ENCODE peak calls at places on chromosome 12, in ten cellular contexts. One of them, this sample, is unnamed.

GRCh38 chr12:23757541-23757962 is 191.9 kb downstream of the SOX5 start:
- DNase-seq in mucosa of descending colon: no peak
- DNase-seq in IMR-90: no peak
- DNase-seq in lower lobe of right lung: no peak
- DNase-seq in GM13977: no peak
- DNase-seq in epithelial cell of esophagus: no peak
- DNase-seq in Calu3: no peak
- DNase-seq in GM13976: no peak
- DNase-seq in fibroblast of mammary gland: no peak
- DNase-seq in left lung: no peak
- DNase-seq in this sample: no peak

GRCh38 chr12:131830335-131831020 is 2.3 kb downstream of the MMP17 start:
- DNase-seq in mucosa of descending colon: peak
- DNase-seq in IMR-90: peak
- DNase-seq in lower lobe of right lung: peak
- DNase-seq in GM13977: peak
- DNase-seq in epithelial cell of esophagus: peak
- DNase-seq in Calu3: peak
- DNase-seq in GM13976: peak
- DNase-seq in fibroblast of mammary gland: peak
- DNase-seq in left lung: peak
- DNase-seq in this sample: peak

GRCh38 chr12:117421068-117421771 is 59.8 kb upstream of the NOS1 start:
- DNase-seq in mucosa of descending colon: no peak
- DNase-seq in IMR-90: no peak
- DNase-seq in lower lobe of right lung: no peak
- DNase-seq in GM13977: no peak
- DNase-seq in epithelial cell of esophagus: no peak
- DNase-seq in Calu3: no peak
- DNase-seq in GM13976: no peak
- DNase-seq in fibroblast of mammary gland: no peak
- DNase-seq in left lung: no peak
- DNase-seq in this sample: no peak

GRCh38 chr12:105414088-105414487 is 83.6 kb downstream of the C12orf75 start:
- DNase-seq in mucosa of descending colon: no peak
- DNase-seq in IMR-90: no peak
- DNase-seq in lower lobe of right lung: no peak
- DNase-seq in GM13977: no peak
- DNase-seq in epithelial cell of esophagus: no peak
- DNase-seq in Calu3: no peak
- DNase-seq in GM13976: no peak
- DNase-seq in fibroblast of mammary gland: no peak
- DNase-seq in left lung: no peak
- DNase-seq in this sample: no peak

GRCh38 chr12:115983226-115983798 is 294.2 kb downstream of the MED13L start:
- DNase-seq in mucosa of descending colon: no peak
- DNase-seq in IMR-90: no peak
- DNase-seq in lower lobe of right lung: no peak
- DNase-seq in GM13977: no peak
- DNase-seq in epithelial cell of esophagus: peak
- DNase-seq in Calu3: peak
- DNase-seq in GM13976: no peak
- DNase-seq in fibroblast of mammary gland: peak
- DNase-seq in left lung: no peak
- DNase-seq in this sample: peak

GRCh38 chr12:92968201-92968813 is 39.2 kb upstream of the EEA1 start:
- DNase-seq in mucosa of descending colon: no peak
- DNase-seq in IMR-90: peak
- DNase-seq in lower lobe of right lung: no peak
- DNase-seq in GM13977: no peak
- DNase-seq in epithelial cell of esophagus: peak
- DNase-seq in Calu3: no peak
- DNase-seq in GM13976: no peak
- DNase-seq in fibroblast of mammary gland: peak
- DNase-seq in left lung: no peak
- DNase-seq in this sample: no peak

GRCh38 chr12:46522141-46522540 is 149.6 kb upstream of the SLC38A2 start:
- DNase-seq in mucosa of descending colon: no peak
- DNase-seq in IMR-90: no peak
- DNase-seq in lower lobe of right lung: no peak
- DNase-seq in GM13977: no peak
- DNase-seq in epithelial cell of esophagus: no peak
- DNase-seq in Calu3: no peak
- DNase-seq in GM13976: no peak
- DNase-seq in fibroblast of mammary gland: peak
- DNase-seq in left lung: no peak
- DNase-seq in this sample: no peak

GRCh38 chr12:50195832-50196231 is 28.7 kb upstream of the CERS5 start:
- DNase-seq in mucosa of descending colon: no peak
- DNase-seq in IMR-90: no peak
- DNase-seq in lower lobe of right lung: no peak
- DNase-seq in GM13977: no peak
- DNase-seq in epithelial cell of esophagus: no peak
- DNase-seq in Calu3: no peak
- DNase-seq in GM13976: no peak
- DNase-seq in fibroblast of mammary gland: no peak
- DNase-seq in left lung: no peak
- DNase-seq in this sample: no peak

GRCh38 chr12:3797649-3798048 is 44.7 kb upstream of the CRACR2A start:
- DNase-seq in mucosa of descending colon: no peak
- DNase-seq in IMR-90: no peak
- DNase-seq in lower lobe of right lung: no peak
- DNase-seq in GM13977: no peak
- DNase-seq in epithelial cell of esophagus: no peak
- DNase-seq in Calu3: peak
- DNase-seq in GM13976: no peak
- DNase-seq in fibroblast of mammary gland: peak
- DNase-seq in left lung: no peak
- DNase-seq in this sample: no peak

GRCh38 chr12:20125259-20125919 is 242.9 kb upstream of the PDE3A start:
- DNase-seq in mucosa of descending colon: no peak
- DNase-seq in IMR-90: no peak
- DNase-seq in lower lobe of right lung: no peak
- DNase-seq in GM13977: no peak
- DNase-seq in epithelial cell of esophagus: no peak
- DNase-seq in Calu3: no peak
- DNase-seq in GM13976: no peak
- DNase-seq in fibroblast of mammary gland: peak
- DNase-seq in left lung: no peak
- DNase-seq in this sample: no peak

GRCh38 chr12:1552978-1553471 is 41.4 kb downstream of the FBXL14 start:
- DNase-seq in mucosa of descending colon: no peak
- DNase-seq in IMR-90: peak
- DNase-seq in lower lobe of right lung: no peak
- DNase-seq in GM13977: no peak
- DNase-seq in epithelial cell of esophagus: no peak
- DNase-seq in Calu3: no peak
- DNase-seq in GM13976: no peak
- DNase-seq in fibroblast of mammary gland: peak
- DNase-seq in left lung: no peak
- DNase-seq in this sample: peak

DNA sequence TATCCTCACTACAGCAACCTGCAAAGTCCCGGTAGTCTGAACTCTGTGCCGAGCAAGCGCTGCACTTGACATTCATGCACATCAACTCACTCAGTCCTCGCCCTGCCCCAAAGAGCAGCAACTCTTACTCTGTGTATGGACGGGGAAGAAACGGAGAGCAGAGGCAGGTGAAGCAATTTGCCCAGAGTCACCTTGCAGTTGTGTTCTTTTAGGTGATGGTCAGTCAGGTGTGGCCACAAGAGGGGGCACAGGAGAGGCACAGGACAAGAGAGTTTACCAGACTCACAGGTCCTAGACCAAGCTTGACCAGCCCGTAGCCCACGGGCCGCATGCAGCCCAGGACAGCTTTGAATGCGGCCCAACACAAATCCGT is 39.1 kb downstream of the TSPAN11 start:
- DNase-seq in mucosa of descending colon: peak
- DNase-seq in IMR-90: no peak
- DNase-seq in lower lobe of right lung: no peak
- DNase-seq in GM13977: no peak
- DNase-seq in epithelial cell of esophagus: no peak
- DNase-seq in Calu3: peak
- DNase-seq in GM13976: no peak
- DNase-seq in fibroblast of mammary gland: no peak
- DNase-seq in left lung: no peak
- DNase-seq in this sample: no peak
- TF ChIP-seq CTCF in mucosa of descending colon: no peak
- TF ChIP-seq CTCF in IMR-90: peak
- TF ChIP-seq CTCF in lower lobe of right lung: no peak
- TF ChIP-seq CTCF in GM13977: no peak
- TF ChIP-seq CTCF in epithelial cell of esophagus: peak
- TF ChIP-seq CTCF in Calu3: no peak
- TF ChIP-seq CTCF in GM13976: no peak
- TF ChIP-seq CTCF in fibroblast of mammary gland: peak
- TF ChIP-seq CTCF in left lung: no peak
- TF ChIP-seq CTCF in this sample: peak

GRCh38 chr12:12008931-12009611 is 61.7 kb upstream of the BCL2L14 start:
- DNase-seq in mucosa of descending colon: peak
- DNase-seq in IMR-90: peak
- DNase-seq in lower lobe of right lung: no peak
- DNase-seq in GM13977: peak
- DNase-seq in epithelial cell of esophagus: peak
- DNase-seq in Calu3: peak
- DNase-seq in GM13976: peak
- DNase-seq in fibroblast of mammary gland: peak
- DNase-seq in left lung: no peak
- DNase-seq in this sample: peak
- TF ChIP-seq CTCF in mucosa of descending colon: no peak
- TF ChIP-seq CTCF in IMR-90: no peak
- TF ChIP-seq CTCF in lower lobe of right lung: no peak
- TF ChIP-seq CTCF in GM13977: peak
- TF ChIP-seq CTCF in epithelial cell of esophagus: no peak
- TF ChIP-seq CTCF in Calu3: no peak
- TF ChIP-seq CTCF in GM13976: peak
- TF ChIP-seq CTCF in fibroblast of mammary gland: no peak
- TF ChIP-seq CTCF in left lung: no peak
- TF ChIP-seq CTCF in this sample: no peak

DNA sequence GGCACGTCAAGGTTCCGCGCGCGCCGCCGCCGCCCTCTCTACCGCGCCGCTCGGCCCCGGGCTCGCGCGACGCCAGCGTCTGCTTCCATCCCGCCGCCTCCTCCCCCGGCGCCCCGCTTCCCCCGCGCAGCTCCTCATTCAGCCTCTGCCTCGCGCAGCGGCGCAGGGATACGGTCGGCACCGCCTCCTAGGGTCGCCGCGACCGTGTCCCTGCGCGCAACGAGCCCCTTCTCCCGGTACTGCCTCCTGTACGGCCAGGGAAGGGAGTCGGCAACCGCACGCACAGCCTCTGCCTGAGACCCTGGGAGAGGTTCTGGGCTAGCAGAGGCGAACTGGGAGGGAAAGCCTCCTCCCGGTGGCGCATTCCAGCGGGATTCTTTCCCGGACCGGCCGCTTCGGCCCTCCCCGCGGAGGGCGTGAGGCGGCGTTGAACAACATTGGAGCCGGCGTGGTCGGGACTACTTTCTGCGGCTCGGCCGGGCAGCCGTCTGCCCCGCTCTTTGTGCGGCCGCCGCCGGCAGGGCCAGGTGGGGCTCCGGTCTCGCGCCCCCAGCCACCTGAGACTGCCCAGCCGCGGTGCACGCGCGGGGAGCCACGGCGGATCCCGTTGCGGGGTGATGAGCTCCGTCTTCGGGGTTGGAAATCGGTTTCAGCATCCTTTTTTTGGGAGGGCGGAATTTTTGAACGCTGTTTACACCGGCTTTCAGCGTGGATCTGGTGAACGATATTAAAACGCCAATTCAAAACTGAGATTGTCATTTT is at the start of gene LRP6:
- DNase-seq in mucosa of descending colon: peak
- DNase-seq in IMR-90: peak
- DNase-seq in lower lobe of right lung: peak
- DNase-seq in GM13977: peak
- DNase-seq in epithelial cell of esophagus: peak
- DNase-seq in Calu3: peak
- DNase-seq in GM13976: peak
- DNase-seq in fibroblast of mammary gland: peak
- DNase-seq in left lung: peak
- DNase-seq in this sample: peak
- TF ChIP-seq CTCF in mucosa of descending colon: no peak
- TF ChIP-seq CTCF in IMR-90: no peak
- TF ChIP-seq CTCF in lower lobe of right lung: no peak
- TF ChIP-seq CTCF in GM13977: no peak
- TF ChIP-seq CTCF in epithelial cell of esophagus: no peak
- TF ChIP-seq CTCF in Calu3: peak
- TF ChIP-seq CTCF in GM13976: no peak
- TF ChIP-seq CTCF in fibroblast of mammary gland: no peak
- TF ChIP-seq CTCF in left lung: no peak
- TF ChIP-seq CTCF in this sample: no peak

GRCh38 chr12:52119398-52120254 is 40.1 kb downstream of the SMIM41 start:
- DNase-seq in mucosa of descending colon: peak
- DNase-seq in IMR-90: no peak
- DNase-seq in lower lobe of right lung: no peak
- DNase-seq in GM13977: peak
- DNase-seq in epithelial cell of esophagus: peak
- DNase-seq in Calu3: peak
- DNase-seq in GM13976: peak
- DNase-seq in fibroblast of mammary gland: peak
- DNase-seq in left lung: no peak
- DNase-seq in this sample: peak
- TF ChIP-seq CTCF in mucosa of descending colon: peak
- TF ChIP-seq CTCF in IMR-90: peak
- TF ChIP-seq CTCF in lower lobe of right lung: peak
- TF ChIP-seq CTCF in GM13977: peak
- TF ChIP-seq CTCF in epithelial cell of esophagus: peak
- TF ChIP-seq CTCF in Calu3: peak
- TF ChIP-seq CTCF in GM13976: peak
- TF ChIP-seq CTCF in fibroblast of mammary gland: peak
- TF ChIP-seq CTCF in left lung: peak
- TF ChIP-seq CTCF in this sample: peak

This sample was measured in OCI-LY7.